ENCODE peak calls at places on chromosomes 7 and 10, in six cellular contexts. One of them, this sample, is unnamed.
A peak's percentile ranks its signal among the peaks of the same experiment; 100 is the strongest.

GRCh38 chr7:157501576-157501975 is 164.8 kb downstream of the DNAJB6 start:
- DNase-seq in HuH-7.5: no peak
- DNase-seq in fibroblast of gingiva: no peak
- DNase-seq in germinal center: no peak
- DNase-seq in T-helper 9 cell: peak; percentile 30
- DNase-seq in H1: no peak
- DNase-seq in this sample: no peak

GRCh38 chr7:70131807-70132565 is 533.7 kb downstream of the AUTS2 start:
- DNase-seq in HuH-7.5: no peak
- DNase-seq in T-helper 9 cell: no peak
- DNase-seq in germinal center: no peak
- DNase-seq in fibroblast of gingiva: no peak
- DNase-seq in H1: no peak
- DNase-seq in this sample: no peak

GRCh38 chr10:71255817-71256660 is 43.7 kb downstream of the UNC5B start:
- DNase-seq in fibroblast of gingiva: peak; percentile 88
- DNase-seq in T-helper 9 cell: no peak
- DNase-seq in germinal center: no peak
- DNase-seq in HuH-7.5: no peak
- DNase-seq in H1: no peak
- DNase-seq in this sample: no peak

GRCh38 chr10:80473096-80473657 is 19.1 kb downstream of the TSPAN14 start:
- DNase-seq in HuH-7.5: no peak
- DNase-seq in fibroblast of gingiva: no peak
- DNase-seq in H1: no peak
- DNase-seq in germinal center: no peak
- DNase-seq in T-helper 9 cell: no peak
- DNase-seq in this sample: no peak

GRCh38 chr10:119023553-119023868 is 6.0 kb upstream of the NANOS1 start:
- DNase-seq in germinal center: no peak
- DNase-seq in H1: peak; percentile 46
- DNase-seq in fibroblast of gingiva: no peak
- DNase-seq in HuH-7.5: no peak
- DNase-seq in T-helper 9 cell: no peak
- DNase-seq in this sample: no peak

GRCh38 chr7:135199439-135199838 is 11.9 kb downstream of the WDR91 start:
- DNase-seq in HuH-7.5: no peak
- DNase-seq in fibroblast of gingiva: no peak
- DNase-seq in T-helper 9 cell: no peak
- DNase-seq in H1: no peak
- DNase-seq in germinal center: no peak
- DNase-seq in this sample: no peak

GRCh38 chr7:73831656-73832579 is 1.1 kb downstream of the CLDN4 start:
- DNase-seq in H1: peak; percentile 91
- DNase-seq in fibroblast of gingiva: no peak
- DNase-seq in HuH-7.5: no peak
- DNase-seq in T-helper 9 cell: no peak
- DNase-seq in germinal center: no peak
- DNase-seq in this sample: no peak

GRCh38 chr7:69957661-69958060 is 359.4 kb downstream of the AUTS2 start:
- DNase-seq in germinal center: no peak
- DNase-seq in fibroblast of gingiva: no peak
- DNase-seq in T-helper 9 cell: no peak
- DNase-seq in HuH-7.5: no peak
- DNase-seq in H1: no peak
- DNase-seq in this sample: no peak

GRCh38 chr10:132813560-132814468 is 27.9 kb upstream of the NKX6-2 start:
- DNase-seq in HuH-7.5: no peak
- DNase-seq in fibroblast of gingiva: no peak
- DNase-seq in H1: no peak
- DNase-seq in T-helper 9 cell: no peak
- DNase-seq in germinal center: no peak
- DNase-seq in this sample: no peak

GRCh38 chr10:110648743-110649651 is 4.9 kb downstream of the RBM20 start:
- DNase-seq in germinal center: no peak
- DNase-seq in HuH-7.5: no peak
- DNase-seq in H1: no peak
- DNase-seq in T-helper 9 cell: no peak
- DNase-seq in fibroblast of gingiva: no peak
- DNase-seq in this sample: no peak

GRCh38 chr7:137360087-137360679 is 16.6 kb upstream of the PTN start:
- DNase-seq in germinal center: no peak
- DNase-seq in H1: no peak
- DNase-seq in HuH-7.5: no peak
- DNase-seq in fibroblast of gingiva: no peak
- DNase-seq in T-helper 9 cell: no peak
- DNase-seq in this sample: no peak

GRCh38 chr7:149642579-149642978 is 130.8 kb downstream of the ZNF467 start:
- DNase-seq in fibroblast of gingiva: no peak
- DNase-seq in T-helper 9 cell: no peak
- DNase-seq in H1: no peak
- DNase-seq in HuH-7.5: no peak
- DNase-seq in germinal center: no peak
- DNase-seq in this sample: no peak

GRCh38 chr10:63521389-63522128 is at the start of gene REEP3:
- DNase-seq in HuH-7.5: peak; percentile 47
- DNase-seq in fibroblast of gingiva: peak; percentile 77
- DNase-seq in germinal center: peak; percentile 86
- DNase-seq in H1: peak; percentile 85
- DNase-seq in T-helper 9 cell: peak; percentile 41
- DNase-seq in this sample: no peak

GRCh38 chr10:123007558-123008378 is 827 bp downstream of the IKZF5 start:
- DNase-seq in germinal center: peak; percentile 54
- DNase-seq in fibroblast of gingiva: peak; percentile 31
- DNase-seq in H1: no peak
- DNase-seq in HuH-7.5: peak; percentile 42
- DNase-seq in T-helper 9 cell: peak; percentile 27
- DNase-seq in this sample: peak; percentile 21

GRCh38 chr7:13981070-13981469 is 8.4 kb downstream of the ETV1 start:
- DNase-seq in germinal center: no peak
- DNase-seq in HuH-7.5: no peak
- DNase-seq in T-helper 9 cell: no peak
- DNase-seq in fibroblast of gingiva: peak; percentile 98
- DNase-seq in H1: no peak
- DNase-seq in this sample: no peak

GRCh38 chr10:114626841-114627240 is 31.2 kb downstream of the ABLIM1 start:
- DNase-seq in T-helper 9 cell: no peak
- DNase-seq in H1: no peak
- DNase-seq in germinal center: no peak
- DNase-seq in HuH-7.5: no peak
- DNase-seq in fibroblast of gingiva: no peak
- DNase-seq in this sample: no peak

GRCh38 chr10:126502481-126502880 is 114.2 kb upstream of the ADAM12 start:
- DNase-seq in germinal center: no peak
- DNase-seq in H1: no peak
- DNase-seq in T-helper 9 cell: no peak
- DNase-seq in HuH-7.5: no peak
- DNase-seq in fibroblast of gingiva: no peak
- DNase-seq in this sample: no peak

GRCh38 chr10:12874501-12874900 is 127.0 kb downstream of the CCDC3 start:
- DNase-seq in HuH-7.5: no peak
- DNase-seq in germinal center: no peak
- DNase-seq in fibroblast of gingiva: no peak
- DNase-seq in T-helper 9 cell: no peak
- DNase-seq in H1: no peak
- DNase-seq in this sample: no peak

GRCh38 chr10:13961096-13961495 is 369.6 kb downstream of the FRMD4A start:
- DNase-seq in germinal center: no peak
- DNase-seq in H1: no peak
- DNase-seq in T-helper 9 cell: no peak
- DNase-seq in HuH-7.5: no peak
- DNase-seq in fibroblast of gingiva: peak; percentile 94
- DNase-seq in this sample: no peak

GRCh38 chr7:156589808-156590207 is 50.8 kb upstream of the RNF32 start:
- DNase-seq in fibroblast of gingiva: no peak
- DNase-seq in H1: no peak
- DNase-seq in germinal center: no peak
- DNase-seq in HuH-7.5: no peak
- DNase-seq in T-helper 9 cell: no peak
- DNase-seq in this sample: no peak

GRCh38 chr7:134886353-134887057 is 99.8 kb upstream of the AGBL3 start:
- DNase-seq in fibroblast of gingiva: peak; percentile 21
- DNase-seq in germinal center: no peak
- DNase-seq in HuH-7.5: peak; percentile 22
- DNase-seq in T-helper 9 cell: no peak
- DNase-seq in H1: no peak
- DNase-seq in this sample: no peak

GRCh38 chr7:134629445-134629844 is 17.2 kb upstream of the BPGM start:
- DNase-seq in H1: no peak
- DNase-seq in germinal center: no peak
- DNase-seq in HuH-7.5: no peak
- DNase-seq in fibroblast of gingiva: no peak
- DNase-seq in T-helper 9 cell: no peak
- DNase-seq in this sample: no peak

GRCh38 chr10:84257343-84258020 is 12.6 kb downstream of the RGR start:
- DNase-seq in fibroblast of gingiva: no peak
- DNase-seq in T-helper 9 cell: no peak
- DNase-seq in H1: no peak
- DNase-seq in germinal center: no peak
- DNase-seq in HuH-7.5: no peak
- DNase-seq in this sample: no peak

GRCh38 chr7:38673795-38674194 is 42.6 kb upstream of the AMPH start:
- DNase-seq in fibroblast of gingiva: peak; percentile 94
- DNase-seq in HuH-7.5: no peak
- DNase-seq in germinal center: no peak
- DNase-seq in T-helper 9 cell: no peak
- DNase-seq in H1: no peak
- DNase-seq in this sample: no peak

GRCh38 chr7:129188372-129188891 is at the start of gene SMO:
- DNase-seq in fibroblast of gingiva: no peak
- DNase-seq in HuH-7.5: peak; percentile 83
- DNase-seq in H1: peak; percentile 91
- DNase-seq in T-helper 9 cell: no peak
- DNase-seq in germinal center: peak; percentile 59
- DNase-seq in this sample: no peak

GRCh38 chr7:3431306-3431705 is 130.3 kb downstream of the SDK1 start:
- DNase-seq in T-helper 9 cell: no peak
- DNase-seq in germinal center: no peak
- DNase-seq in H1: no peak
- DNase-seq in fibroblast of gingiva: no peak
- DNase-seq in HuH-7.5: no peak
- DNase-seq in this sample: no peak

GRCh38 chr10:92662852-92663251 is 26.9 kb upstream of the HHEX start:
- DNase-seq in germinal center: no peak
- DNase-seq in T-helper 9 cell: no peak
- DNase-seq in fibroblast of gingiva: no peak
- DNase-seq in HuH-7.5: no peak
- DNase-seq in H1: no peak
- DNase-seq in this sample: no peak

GRCh38 chr10:14409247-14409646 is 78.5 kb upstream of the FRMD4A start:
- DNase-seq in HuH-7.5: no peak
- DNase-seq in germinal center: no peak
- DNase-seq in fibroblast of gingiva: no peak
- DNase-seq in T-helper 9 cell: no peak
- DNase-seq in H1: no peak
- DNase-seq in this sample: no peak